ENCODE peak calls at places on chromosome X, in seven cellular contexts. N, D, Z, T, X, F and V are unnamed samples.
A peak's percentile ranks its signal among the peaks of the same experiment; 100 is the strongest.

GRCh38 chrX:151973262-151973661 is 1.2 kb downstream of the GABRE start:
- ATAC-seq in T (no peak), N (no peak), F (no peak), X (no peak), Z (no peak), D (no peak), V (no peak)

GRCh38 chrX:100615015-100615414 is 21.6 kb downstream of the TSPAN6 start:
- ATAC-seq in F (peak; percentile 94), X (peak; percentile 63), N (no peak), D (peak; percentile 48), Z (peak; percentile 71), T (no peak), V (no peak)

GRCh38 chrX:148784859-148785655 is 284.6 kb downstream of the AFF2 start:
- ATAC-seq in N (no peak), X (no peak), D (no peak), Z (no peak), F (no peak), T (no peak), V (no peak)

GRCh38 chrX:94560930-94561329 is 886.9 kb downstream of the FAM133A start:
- ATAC-seq in X (no peak), Z (no peak), D (peak; percentile 65), N (no peak), F (no peak), T (no peak), V (no peak)

GRCh38 chrX:102697506-102697905 is 14.7 kb upstream of the GPRASP2 start:
- ATAC-seq in N (no peak), Z (no peak), X (no peak), D (no peak), F (no peak), T (no peak), V (no peak)

GRCh38 chrX:45771560-45772340 is 571.1 kb upstream of the DIPK2B start:
- ATAC-seq in Z (peak; percentile 23), N (peak; percentile 75), D (peak; percentile 33), F (no peak), T (peak; percentile 49), X (peak; percentile 7), V (no peak)

GRCh38 chrX:126064901-126065541 is 101.1 kb downstream of the DCAF12L2 start:
- ATAC-seq in T (no peak), Z (no peak), D (no peak), X (no peak), N (no peak), F (no peak), V (no peak)

GRCh38 chrX:134734343-134735001 is 76.2 kb upstream of the PLAC1 start:
- ATAC-seq in X (no peak), T (no peak), N (no peak), Z (no peak), F (no peak), D (no peak), V (no peak)

GRCh38 chrX:82127228-82128123 is 925.6 kb downstream of the SH3BGRL start:
- ATAC-seq in T (no peak), N (no peak), D (no peak), F (no peak), X (no peak), Z (no peak), V (no peak)

GRCh38 chrX:45505214-45505613 is 304.5 kb upstream of the DIPK2B start:
- ATAC-seq in T (no peak), D (no peak), Z (no peak), N (no peak), F (no peak), X (no peak), V (no peak)

GRCh38 chrX:134803060-134803459 is 144.8 kb upstream of the PLAC1 start:
- ATAC-seq in X (no peak), F (no peak), Z (no peak), N (no peak), D (no peak), T (no peak), V (no peak)

GRCh38 chrX:4379071-4379470 is 665.6 kb upstream of the PRKX start:
- ATAC-seq in Z (no peak), D (no peak), T (no peak), F (no peak), X (peak; percentile 73), N (no peak), V (no peak)

GRCh38 chrX:44344687-44345086 is 1.2 kb upstream of the EFHC2 start:
- ATAC-seq in T (no peak), X (no peak), D (no peak), N (peak; percentile 32), F (no peak), Z (no peak), V (no peak)

GRCh38 chrX:51860679-51861078 is 32.7 kb upstream of the MAGED1 start:
- ATAC-seq in X (peak; percentile 68), D (peak; percentile 60), Z (peak; percentile 63), N (no peak), T (no peak), F (no peak), V (no peak)

GRCh38 chrX:53300157-53300556 is 18.8 kb upstream of the IQSEC2 start:
- ATAC-seq in T (no peak), Z (no peak), D (no peak), X (no peak), N (no peak), F (no peak), V (no peak)

GRCh38 chrX:30904632-30905031 is 15.6 kb upstream of the TAB3 start:
- ATAC-seq in X (no peak), Z (no peak), T (no peak), F (no peak), N (no peak), D (no peak), V (no peak)

GRCh38 chrX:130726661-130727060 is 176.3 kb downstream of the ENOX2 start:
- ATAC-seq in F (no peak), D (peak; percentile 79), T (no peak), X (peak; percentile 17), Z (no peak), N (no peak), V (no peak)

GRCh38 chrX:134161162-134161561 is 75.8 kb upstream of the CCDC160 start:
- ATAC-seq in Z (no peak), N (no peak), D (no peak), X (no peak), F (no peak), T (no peak), V (no peak)

GRCh38 chrX:110397904-110398303 is 39.3 kb downstream of the RTL9 start:
- ATAC-seq in Z (no peak), N (no peak), F (no peak), T (no peak), X (no peak), D (no peak), V (no peak)

GRCh38 chrX:101347859-101348451 is 587 bp downstream of the TIMM8A start:
- ATAC-seq in N (no peak), D (peak; percentile 29), X (peak; percentile 36), Z (no peak), T (peak; percentile 36), F (peak; percentile 78), V (no peak)

GRCh38 chrX:21153033-21153432 is 221.2 kb upstream of the CNKSR2 start:
- ATAC-seq in Z (no peak), N (no peak), T (peak; percentile 81), X (no peak), D (no peak), F (no peak), V (peak; percentile 35)

GRCh38 chrX:119573840-119574393 is 446 bp upstream of the UBE2A start:
- ATAC-seq in Z (peak; percentile 39), D (peak; percentile 30), N (peak; percentile 5), X (peak; percentile 47), F (peak; percentile 46), T (peak; percentile 49), V (peak; percentile 40)

GRCh38 chrX:11423362-11423818 is 130.2 kb downstream of the AMELX start:
- ATAC-seq in T (peak; percentile 58), X (no peak), F (no peak), D (peak; percentile 55), Z (no peak), N (no peak), V (peak; percentile 39)
- H3K27ac ChIP-seq in T (no peak overlapping the region), X (no peak overlapping the region), F (no peak overlapping the region), D (no peak overlapping the region), Z (no peak overlapping the region), N (no peak overlapping the region), V (peak overlapping the region; percentile 46)

GRCh38 chrX:34381241-34381640 is 249.1 kb upstream of the FAM47A start:
- ATAC-seq in X (no peak), F (no peak), D (no peak), T (no peak), Z (no peak), N (no peak), V (no peak)
- H3K27ac ChIP-seq in X (no peak overlapping the region), F (no peak overlapping the region), D (no peak overlapping the region), T (no peak overlapping the region), Z (no peak overlapping the region), N (no peak overlapping the region), V (no peak overlapping the region)

DNA sequence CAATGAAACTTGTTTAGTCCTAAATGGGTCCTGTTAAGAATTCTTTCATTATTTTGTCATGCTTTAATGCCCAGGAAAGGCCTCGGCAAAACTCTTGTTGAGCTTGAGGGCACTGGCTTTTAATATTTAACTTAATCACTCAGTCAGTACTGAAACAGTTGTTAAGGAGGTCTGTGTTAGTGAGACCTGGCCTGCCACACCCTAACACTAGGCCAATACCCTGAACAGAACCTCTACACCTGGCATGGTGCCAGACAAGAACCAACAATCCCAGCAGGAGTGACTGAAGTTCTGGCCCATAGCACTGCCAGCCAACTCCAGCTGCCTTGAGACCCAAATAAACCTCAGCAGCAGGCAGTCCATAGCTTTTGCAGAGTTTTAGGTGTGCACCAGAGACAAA is 85.7 kb upstream of the ITM2A start:
- ATAC-seq in X (no peak), T (no peak), Z (no peak), F (no peak), D (peak; percentile 26), N (no peak), V (no peak)
- H3K27ac ChIP-seq in X (no peak overlapping the region), T (no peak overlapping the region), Z (no peak overlapping the region), F (no peak overlapping the region), D (no peak overlapping the region), N (no peak overlapping the region), V (no peak overlapping the region)

GRCh38 chrX:153470411-153471363 is at the start of gene HAUS7:
- ATAC-seq in Z (peak; percentile 91), D (peak; percentile 90), N (peak; percentile 83), X (peak; percentile 85), F (peak; percentile 92), T (peak; percentile 92), V (peak; percentile 91)

GRCh38 chrX:153471663-153472280 is 1.4 kb upstream of the HAUS7 start:
- ATAC-seq in N (no peak), F (no peak), D (no peak), Z (no peak), T (no peak), X (no peak), V (no peak)

GRCh38 chrX:153468008-153468580 is 2.3 kb downstream of the HAUS7 start:
- ATAC-seq in N (no peak), X (no peak), T (no peak), Z (no peak), D (no peak), F (no peak), V (no peak)

GRCh38 chrX:153473126-153473525 is 2.8 kb upstream of the HAUS7 start:
- ATAC-seq in X (no peak), D (no peak), Z (no peak), T (no peak), F (no peak), N (no peak), V (no peak)

DNA sequence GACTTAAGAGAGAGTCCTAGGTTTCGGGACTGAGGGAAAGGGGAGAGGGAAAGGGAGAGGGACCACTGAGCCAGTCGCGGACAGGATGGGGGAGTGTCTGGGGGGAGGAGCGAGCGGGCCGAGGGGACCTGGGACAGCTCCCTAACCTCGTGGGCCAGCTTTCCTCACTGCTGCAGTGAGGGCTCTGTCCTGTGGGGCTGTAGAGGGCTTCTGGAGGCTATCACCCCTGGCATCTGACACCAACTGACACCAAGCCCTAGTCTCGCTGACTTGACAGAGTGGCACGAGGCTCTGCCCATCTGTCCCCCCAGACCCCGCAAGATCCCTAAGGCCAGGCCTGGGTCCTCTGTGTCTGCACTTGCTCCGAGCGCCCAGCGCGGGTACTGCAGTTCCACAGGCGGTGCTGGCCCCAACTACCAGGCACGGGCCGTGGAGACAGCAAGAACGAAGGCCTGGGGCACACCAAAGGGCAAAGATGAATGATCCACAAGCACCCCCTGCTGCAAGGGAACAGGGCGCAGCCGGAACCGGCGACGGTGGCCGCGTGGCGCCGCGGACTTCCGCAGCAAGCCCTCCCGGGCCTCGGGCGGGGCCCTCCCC is 465 bp downstream of the HAUS7 start:
- ATAC-seq in D (peak; percentile 22), N (peak; percentile 35), X (peak; percentile 39), Z (peak; percentile 43), T (peak; percentile 30), F (peak; percentile 32), V (peak; percentile 16)
- H3K27ac ChIP-seq in D (peak overlapping the region; percentile 73), N (peak overlapping the region; percentile 46), X (no peak overlapping the region), Z (peak overlapping the region; percentile 35), T (peak overlapping the region; percentile 81), F (no peak overlapping the region), V (peak overlapping the region; percentile 83)